ENCODE peak calls at places on chromosome 13, in five cellular contexts. Z is T-helper 17 cell; C is activated T-helper 1 cell treated with anti-CD3 and anti-CD28 coated beads, Interleukin-12 subunit alpha, Interleukin-12 subunit beta, Interleukin-2, Interleukin-4 antibody, amounts not matched to agents 30 ng/mL and 10 ng/mL and 1 ng/mL, durations not matched to agents 14 hours and 24 hours and 36 hours; O is SJCRH30; R is mucosa of descending colon. J is an unnamed sample.

GRCh38 chr13:65378943-65379519 is 1851.1 kb downstream of the PCDH9 start:
- DNase-seq in Z (no peak), C (no peak), O (peak), R (no peak), J (peak)

GRCh38 chr13:20566424-20566916 is 487 bp upstream of the IFT88 start:
- DNase-seq in Z (peak), C (no peak), O (peak), R (no peak), J (peak)

GRCh38 chr13:40169476-40169875 is 497.0 kb downstream of the FOXO1 start:
- DNase-seq in Z (no peak), C (no peak), O (no peak), R (no peak), J (no peak)

GRCh38 chr13:49082653-49083536 is 107.2 kb downstream of the FNDC3A start:
- DNase-seq in Z (no peak), C (no peak), O (no peak), R (no peak), J (peak)

GRCh38 chr13:27569405-27569804 is 50.9 kb downstream of the LNX2 start:
- DNase-seq in Z (no peak), C (no peak), O (no peak), R (no peak), J (no peak)

GRCh38 chr13:74570834-74571233 is 436.6 kb upstream of the KLF12 start:
- DNase-seq in Z (no peak), C (no peak), O (no peak), R (no peak), J (peak)

GRCh38 chr13:41668130-41668757 is 210.9 kb downstream of the RGCC start:
- DNase-seq in Z (no peak), C (peak), O (peak), R (no peak), J (peak)

GRCh38 chr13:92510416-92510815 is 716.2 kb upstream of the GPC6 start:
- DNase-seq in Z (no peak), C (no peak), O (peak), R (no peak), J (no peak)

GRCh38 chr13:109412232-109412935 is 374.0 kb downstream of the IRS2 start:
- DNase-seq in Z (no peak), C (no peak), O (peak), R (peak), J (peak)

GRCh38 chr13:75049936-75050335 is 432.0 kb downstream of the TBC1D4 start:
- DNase-seq in Z (no peak), C (no peak), O (no peak), R (no peak), J (no peak)

J was measured in fibroblast of villous mesenchyme.